ENCODE peak calls at places on chromosomes 13 and 19, in seven cellular contexts. C, E, Y, P, L, F and I are unnamed samples.

GRCh38 chr13:113393572-113394503 is 29.9 kb upstream of the GRTP1 start:
- DNase-seq in C (peak), E (peak), Y (peak), P (peak), L (peak), F (peak), I (peak)

GRCh38 chr19:50158577-50158976 is 4.5 kb downstream of the IZUMO2 start:
- DNase-seq in C (no peak), E (no peak), Y (no peak), P (no peak), L (no peak), F (no peak), I (no peak)

GRCh38 chr13:42039946-42040729 is 8.3 kb upstream of the DGKH start:
- DNase-seq in C (peak), E (peak), Y (peak), P (peak), L (peak), F (peak), I (peak)

GRCh38 chr19:55076321-55076720 is 652 bp downstream of the EPS8L1 start:
- DNase-seq in C (no peak), E (no peak), Y (no peak), P (no peak), L (no peak), F (no peak), I (no peak)

GRCh38 chr19:16889883-16890460 is 1.2 kb downstream of the F2RL3 start:
- DNase-seq in C (no peak), E (no peak), Y (no peak), P (no peak), L (no peak), F (no peak), I (no peak)

GRCh38 chr13:113489549-113490495 is 689 bp downstream of the DCUN1D2 start:
- DNase-seq in C (no peak), E (peak), Y (peak), P (peak), L (peak), F (peak), I (peak)

GRCh38 chr13:83935566-83935965 is 53.3 kb upstream of the SLITRK1 start:
- DNase-seq in C (no peak), E (no peak), Y (no peak), P (no peak), L (no peak), F (no peak), I (no peak)

GRCh38 chr13:66114127-66114526 is 1116.0 kb downstream of the PCDH9 start:
- DNase-seq in C (no peak), E (no peak), Y (no peak), P (no peak), L (no peak), F (no peak), I (no peak)

GRCh38 chr19:15400521-15401396 is 18.0 kb downstream of the AKAP8L start:
- DNase-seq in C (no peak), E (no peak), Y (no peak), P (no peak), L (no peak), F (no peak), I (no peak)

GRCh38 chr19:17420267-17420924 is 549 bp downstream of the MVB12A start:
- DNase-seq in C (peak), E (no peak), Y (peak), P (peak), L (no peak), F (peak), I (peak)

GRCh38 chr19:5434970-5435641 is 20.1 kb upstream of the ZNRF4 start:
- DNase-seq in C (no peak), E (no peak), Y (no peak), P (no peak), L (peak), F (no peak), I (no peak)

GRCh38 chr13:44930907-44931676 is 58.2 kb downstream of the NUFIP1 start:
- DNase-seq in C (peak), E (no peak), Y (no peak), P (no peak), L (no peak), F (no peak), I (no peak)

GRCh38 chr19:2960120-2960519 is 15.3 kb upstream of the ZNF77 start:
- DNase-seq in C (no peak), E (no peak), Y (no peak), P (no peak), L (no peak), F (no peak), I (no peak)

GRCh38 chr19:46601318-46602224 is at the start of gene CALM3:
- DNase-seq in C (no peak), E (no peak), Y (no peak), P (peak), L (no peak), F (no peak), I (peak)

GRCh38 chr13:44434441-44435141 is 61.0 kb downstream of the SERP2 start:
- DNase-seq in C (no peak), E (no peak), Y (no peak), P (no peak), L (no peak), F (no peak), I (no peak)

GRCh38 chr13:22505489-22505888 is 675.3 kb upstream of the SGCG start:
- DNase-seq in C (no peak), E (no peak), Y (no peak), P (no peak), L (no peak), F (no peak), I (no peak)

GRCh38 chr13:97257800-97258799 is 36.0 kb downstream of the MBNL2 start:
- DNase-seq in C (no peak), E (no peak), Y (peak), P (peak), L (no peak), F (peak), I (no peak)

GRCh38 chr13:24627090-24627714 is 53.0 kb upstream of the ATP12A start:
- DNase-seq in C (no peak), E (no peak), Y (no peak), P (no peak), L (no peak), F (no peak), I (no peak)

GRCh38 chr13:78192721-78193120 is 274.1 kb upstream of the EDNRB start:
- DNase-seq in C (no peak), E (no peak), Y (no peak), P (no peak), L (no peak), F (no peak), I (no peak)

GRCh38 chr19:1122021-1122971 is 18.5 kb downstream of the GPX4 start:
- DNase-seq in C (no peak), E (no peak), Y (no peak), P (peak), L (no peak), F (no peak), I (no peak)

GRCh38 chr13:56736966-56737365 is 403.8 kb upstream of the PRR20A start:
- DNase-seq in C (no peak), E (no peak), Y (no peak), P (no peak), L (no peak), F (no peak), I (no peak)

GRCh38 chr13:111908391-111908790 is 158.6 kb upstream of the SOX1 start:
- DNase-seq in C (no peak), E (no peak), Y (no peak), P (no peak), L (no peak), F (no peak), I (no peak)

GRCh38 chr13:60043262-60043661 is 120.5 kb downstream of the DIAPH3 start:
- DNase-seq in C (no peak), E (no peak), Y (no peak), P (no peak), L (no peak), F (no peak), I (no peak)

GRCh38 chr13:105442941-105443340 is 1092.5 kb downstream of the EFNB2 start:
- DNase-seq in C (peak), E (peak), Y (no peak), P (no peak), L (no peak), F (peak), I (no peak)

GRCh38 chr19:14476663-14477401 is 1.7 kb upstream of the PTGER1 start:
- DNase-seq in C (peak), E (no peak), Y (peak), P (peak), L (peak), F (no peak), I (no peak)

GRCh38 chr13:37741536-37741935 is 128.0 kb downstream of the TRPC4 start:
- DNase-seq in C (no peak), E (no peak), Y (no peak), P (no peak), L (no peak), F (no peak), I (no peak)

GRCh38 chr19:54817670-54818536 is 1.6 kb downstream of the KIR3DL1 start:
- DNase-seq in C (no peak), E (no peak), Y (no peak), P (no peak), L (no peak), F (no peak), I (no peak)

GRCh38 chr13:22980936-22981335 is 199.8 kb upstream of the SGCG start:
- DNase-seq in C (no peak), E (no peak), Y (no peak), P (no peak), L (no peak), F (no peak), I (no peak)

GRCh38 chr19:1873524-1874473 is 10.4 kb upstream of the KLF16 start:
- DNase-seq in C (no peak), E (no peak), Y (no peak), P (peak), L (no peak), F (peak), I (no peak)

GRCh38 chr13:74681891-74682290 is 547.7 kb upstream of the KLF12 start:
- DNase-seq in C (no peak), E (no peak), Y (no peak), P (no peak), L (no peak), F (no peak), I (no peak)

GRCh38 chr13:109687559-109688448 is 98.6 kb downstream of the IRS2 start:
- DNase-seq in C (peak), E (no peak), Y (no peak), P (no peak), L (no peak), F (no peak), I (no peak)

GRCh38 chr19:44890366-44891015 is 563 bp upstream of the TOMM40 start:
- DNase-seq in C (peak), E (peak), Y (peak), P (no peak), L (no peak), F (peak), I (peak)

GRCh38 chr13:73303858-73304257 is 245.1 kb downstream of the KLF5 start:
- DNase-seq in C (no peak), E (no peak), Y (no peak), P (no peak), L (no peak), F (no peak), I (no peak)

GRCh38 chr19:49441210-49441959 is at the start of gene SLC17A7:
- DNase-seq in C (no peak), E (peak), Y (peak), P (peak), L (no peak), F (peak), I (no peak)

GRCh38 chr13:79547211-79547610 is 66.3 kb downstream of the NDFIP2 start:
- DNase-seq in C (no peak), E (no peak), Y (no peak), P (no peak), L (no peak), F (no peak), I (no peak)

GRCh38 chr19:5987077-5987818 is 9.3 kb upstream of the RANBP3 start:
- DNase-seq in C (peak), E (peak), Y (peak), P (peak), L (peak), F (peak), I (peak)

GRCh38 chr19:15479391-15480345 is at the start of gene PGLYRP2:
- DNase-seq in C (no peak), E (no peak), Y (no peak), P (no peak), L (no peak), F (no peak), I (no peak)

GRCh38 chr19:49835562-49835961 is 15.4 kb upstream of the PTOV1 start:
- DNase-seq in C (no peak), E (no peak), Y (no peak), P (no peak), L (no peak), F (no peak), I (no peak)

GRCh38 chr13:24108615-24108965 is 51.9 kb upstream of the SPATA13 start:
- DNase-seq in C (no peak), E (no peak), Y (no peak), P (no peak), L (no peak), F (no peak), I (no peak)